ENCODE peak calls at places on chromosomes 11 and 22, in four cellular contexts. R, L, Q and I are unnamed samples.

GRCh38 chr11:75275581-75275980 is 35.0 kb downstream of the TPBGL start:
- DNase-seq in R (no peak), L (peak; percentile 67), Q (peak; percentile 68), I (no peak)

GRCh38 chr11:111300569-111300968 is 2.2 kb downstream of the POU2AF3 start:
- DNase-seq in R (no peak), L (no peak), Q (no peak), I (no peak)

GRCh38 chr11:11426226-11426915 is 73.3 kb upstream of the CSNK2A3 start:
- DNase-seq in R (peak; percentile 73), L (no peak), Q (no peak), I (no peak)

GRCh38 chr11:75078233-75078632 is 18.4 kb downstream of the OR2AT4 start:
- DNase-seq in R (no peak), L (no peak), Q (no peak), I (no peak)

GRCh38 chr22:35452351-35452781 is 52.4 kb downstream of the MCM5 start:
- DNase-seq in R (no peak), L (no peak), Q (no peak), I (no peak)

GRCh38 chr11:1655168-1656060 is 25.8 kb downstream of the KRTAP5-5 start:
- DNase-seq in R (no peak), L (peak; percentile 22), Q (no peak), I (no peak)

GRCh38 chr11:64758330-64759079 is 1.3 kb downstream of the PYGM start:
- DNase-seq in R (no peak), L (peak; percentile 27), Q (no peak), I (no peak)

GRCh38 chr11:119337581-119338317 is 2.9 kb downstream of the C1QTNF5 start:
- DNase-seq in R (peak; percentile 47), L (no peak), Q (no peak), I (peak; percentile 76)

GRCh38 chr11:35553831-35554230 is 28.4 kb upstream of the PAMR1 start:
- DNase-seq in R (peak; percentile 79), L (no peak), Q (peak; percentile 5), I (no peak)

GRCh38 chr22:26496456-26496855 is 12.8 kb downstream of the SRRD start:
- DNase-seq in R (no peak), L (no peak), Q (no peak), I (no peak)

GRCh38 chr22:33036881-33037280 is 21.3 kb downstream of the SYN3 start:
- DNase-seq in R (no peak), L (no peak), Q (no peak), I (no peak)

GRCh38 chr22:43200555-43200954 is 13.6 kb upstream of the TTLL12 start:
- DNase-seq in R (no peak), L (no peak), Q (no peak), I (no peak)

GRCh38 chr11:39374963-39375698 is 2084.3 kb downstream of the LRRC4C start:
- DNase-seq in R (no peak), L (no peak), Q (peak; percentile 29), I (peak; percentile 14)

GRCh38 chr11:57668467-57668890 is 565 bp downstream of the ZDHHC5 start:
- DNase-seq in R (no peak), L (no peak), Q (no peak), I (peak; percentile 13)

GRCh38 chr11:91199866-91200265 is 977.0 kb upstream of the CHORDC1 start:
- DNase-seq in R (no peak), L (no peak), Q (no peak), I (no peak)

GRCh38 chr11:20949585-20949984 is 280.2 kb downstream of the NELL1 start:
- DNase-seq in R (no peak), L (no peak), Q (no peak), I (peak; percentile 20)

GRCh38 chr11:120564573-120565301 is 53.2 kb downstream of the GRIK4 start:
- DNase-seq in R (peak; percentile 67), L (peak; percentile 37), Q (peak; percentile 75), I (peak; percentile 25)

GRCh38 chr11:587978-588380 is 11.7 kb downstream of the PHRF1 start:
- DNase-seq in R (no peak), L (peak; percentile 78), Q (no peak), I (no peak)

GRCh38 chr22:37818397-37819099 is 4.6 kb upstream of the GALR3 start:
- DNase-seq in R (peak; percentile 67), L (peak; percentile 79), Q (no peak), I (no peak)

GRCh38 chr22:50039669-50040458 is 18.2 kb downstream of the TTLL8 start:
- DNase-seq in R (no peak), L (no peak), Q (no peak), I (no peak)

GRCh38 chr11:27076121-27076589 is 35.5 kb downstream of the BBOX1 start:
- DNase-seq in R (no peak), L (no peak), Q (no peak), I (no peak)

GRCh38 chr22:30422481-30423295 is 2.9 kb upstream of the MTFP1 start:
- DNase-seq in R (peak; percentile 88), L (no peak), Q (peak; percentile 70), I (peak; percentile 43)

GRCh38 chr11:10533323-10533722 is 7.7 kb downstream of the RNF141 start:
- DNase-seq in R (no peak), L (no peak), Q (no peak), I (no peak)

GRCh38 chr11:88555829-88556202 is 218.3 kb upstream of the CTSC start:
- DNase-seq in R (peak; percentile 48), L (no peak), Q (no peak), I (no peak)

GRCh38 chr22:49885281-49885680 is 31.6 kb downstream of the ZBED4 start:
- DNase-seq in R (no peak), L (no peak), Q (no peak), I (no peak)

GRCh38 chr11:60625262-60625661 is 74.2 kb upstream of the MS4A8 start:
- DNase-seq in R (no peak), L (no peak), Q (no peak), I (no peak)